ENCODE peak calls at places on chromosomes 3 and 15, in seven cellular contexts. One of them, this sample, is unnamed.

GRCh38 chr15:51380999-51381806 is 39.7 kb downstream of the GLDN start:
- DNase-seq in PC-3: peak; percentile 77
- DNase-seq in HCT116: peak; percentile 61
- DNase-seq in hepatocyte: peak; percentile 87
- DNase-seq in GM23248: peak; percentile 87
- DNase-seq in neural progenitor cell: peak; percentile 87
- DNase-seq in mammary epithelial cell: peak; percentile 61
- DNase-seq in this sample: peak; percentile 45

GRCh38 chr3:135887220-135887619 is 78.3 kb upstream of the PPP2R3A start:
- DNase-seq in hepatocyte: no peak
- DNase-seq in mammary epithelial cell: peak; percentile 93
- DNase-seq in HCT116: peak; percentile 21
- DNase-seq in neural progenitor cell: no peak
- DNase-seq in GM23248: peak; percentile 87
- DNase-seq in PC-3: peak; percentile 67
- DNase-seq in this sample: peak; percentile 54

GRCh38 chr15:89576417-89576773 is 1.1 kb downstream of the TICRR start:
- DNase-seq in GM23248: peak; percentile 45
- DNase-seq in HCT116: no peak
- DNase-seq in hepatocyte: no peak
- DNase-seq in PC-3: no peak
- DNase-seq in mammary epithelial cell: peak; percentile 29
- DNase-seq in neural progenitor cell: no peak
- DNase-seq in this sample: no peak

GRCh38 chr3:45191424-45191823 is 34.7 kb downstream of the TMEM158 start:
- DNase-seq in hepatocyte: no peak
- DNase-seq in mammary epithelial cell: no peak
- DNase-seq in HCT116: no peak
- DNase-seq in GM23248: no peak
- DNase-seq in neural progenitor cell: no peak
- DNase-seq in PC-3: no peak
- DNase-seq in this sample: no peak

GRCh38 chr15:40002295-40002694 is 36.7 kb downstream of the SRP14 start:
- DNase-seq in neural progenitor cell: no peak
- DNase-seq in HCT116: no peak
- DNase-seq in GM23248: peak; percentile 28
- DNase-seq in hepatocyte: peak; percentile 77
- DNase-seq in PC-3: peak; percentile 18
- DNase-seq in mammary epithelial cell: peak; percentile 28
- DNase-seq in this sample: no peak

GRCh38 chr15:59237854-59238252 is 31.2 kb downstream of the LDHAL6B start:
- DNase-seq in mammary epithelial cell: no peak
- DNase-seq in PC-3: no peak
- DNase-seq in neural progenitor cell: no peak
- DNase-seq in HCT116: no peak
- DNase-seq in GM23248: peak; percentile 33
- DNase-seq in hepatocyte: no peak
- DNase-seq in this sample: no peak

GRCh38 chr3:22117751-22118346 is 366.8 kb upstream of the ZNF385D start:
- DNase-seq in hepatocyte: peak; percentile 40
- DNase-seq in HCT116: peak; percentile 6
- DNase-seq in GM23248: peak; percentile 61
- DNase-seq in mammary epithelial cell: peak; percentile 9
- DNase-seq in PC-3: peak; percentile 72
- DNase-seq in neural progenitor cell: peak; percentile 41
- DNase-seq in this sample: no peak

GRCh38 chr15:33160054-33160453 is 34.5 kb downstream of the FMN1 start:
- DNase-seq in mammary epithelial cell: no peak
- DNase-seq in neural progenitor cell: no peak
- DNase-seq in hepatocyte: no peak
- DNase-seq in PC-3: peak; percentile 46
- DNase-seq in GM23248: no peak
- DNase-seq in HCT116: no peak
- DNase-seq in this sample: no peak

GRCh38 chr3:37761583-37761982 is 100.1 kb upstream of the CTDSPL start:
- DNase-seq in mammary epithelial cell: no peak
- DNase-seq in GM23248: no peak
- DNase-seq in hepatocyte: no peak
- DNase-seq in PC-3: no peak
- DNase-seq in neural progenitor cell: no peak
- DNase-seq in HCT116: no peak
- DNase-seq in this sample: no peak
- TF ChIP-seq EZH2 in mammary epithelial cell: no peak
- TF ChIP-seq EZH2 in GM23248: no peak
- TF ChIP-seq EZH2 in hepatocyte: no peak
- TF ChIP-seq EZH2 in PC-3: no peak
- TF ChIP-seq EZH2 in neural progenitor cell: no peak
- TF ChIP-seq EZH2 in HCT116: no peak
- TF ChIP-seq EZH2 in this sample: no peak

DNA sequence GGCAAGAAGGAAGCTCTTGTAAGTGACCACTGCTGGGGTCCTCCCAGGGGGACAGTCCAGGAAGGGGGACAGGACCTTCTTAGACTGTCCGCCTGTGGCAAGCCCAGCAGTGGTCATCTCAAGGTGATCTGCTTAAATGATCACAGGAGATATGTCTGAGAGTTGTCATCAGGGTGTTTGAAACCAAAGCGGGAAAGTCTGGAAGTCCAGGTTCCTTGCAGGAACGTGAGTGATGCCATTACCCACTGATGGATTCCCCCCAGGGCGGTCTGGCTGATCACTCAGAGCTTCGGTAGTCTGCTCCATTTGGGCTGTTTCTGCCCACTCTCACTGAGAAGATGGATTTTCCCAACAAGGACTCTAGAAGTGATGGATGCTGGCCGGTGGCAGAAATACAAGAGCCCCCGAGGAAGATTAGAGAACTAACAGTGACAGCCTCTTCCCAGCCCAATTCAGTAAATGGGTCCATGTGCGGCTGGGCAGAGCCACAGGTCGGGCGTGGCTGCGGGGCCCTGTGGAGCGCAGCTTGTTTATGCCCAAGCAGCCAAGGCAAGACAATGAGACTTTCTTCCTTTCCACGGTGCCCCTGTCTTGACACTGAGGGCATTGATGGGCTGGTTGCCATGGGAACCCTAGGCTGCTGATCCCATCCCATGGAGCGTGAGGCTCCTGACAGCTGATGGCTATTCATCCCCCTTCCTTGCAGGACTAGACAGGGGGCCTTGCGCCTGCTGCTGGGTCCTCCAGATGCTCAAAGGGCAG is 9.5 kb downstream of the PCSK6 start:
- DNase-seq in PC-3: no peak
- DNase-seq in mammary epithelial cell: no peak
- DNase-seq in GM23248: no peak
- DNase-seq in neural progenitor cell: peak; percentile 91
- DNase-seq in HCT116: no peak
- DNase-seq in hepatocyte: no peak
- DNase-seq in this sample: no peak
- H3K4me1 ChIP-seq in PC-3: peaks cover 11% of the 10 kb centered on the region
- H3K4me1 ChIP-seq in mammary epithelial cell: peaks cover 8% of the 10 kb centered on the region
- H3K4me1 ChIP-seq in GM23248: no peaks in the 10 kb centered on the region
- H3K4me1 ChIP-seq in neural progenitor cell: peaks cover 17% of the 10 kb centered on the region
- H3K4me1 ChIP-seq in HCT116: peaks cover 6% of the 10 kb centered on the region
- H3K4me1 ChIP-seq in hepatocyte: peaks cover 27% of the 10 kb centered on the region
- H3K4me1 ChIP-seq in this sample: peaks cover 48% of the 10 kb centered on the region

GRCh38 chr15:81268340-81268739 is 55.6 kb downstream of the STARD5 start:
- DNase-seq in mammary epithelial cell: no peak
- DNase-seq in GM23248: no peak
- DNase-seq in hepatocyte: no peak
- DNase-seq in PC-3: no peak
- DNase-seq in HCT116: no peak
- DNase-seq in neural progenitor cell: no peak
- DNase-seq in this sample: no peak

GRCh38 chr15:81265256-81265943 is 58.5 kb downstream of the STARD5 start:
- DNase-seq in mammary epithelial cell: no peak
- DNase-seq in GM23248: no peak
- DNase-seq in neural progenitor cell: no peak
- DNase-seq in PC-3: no peak
- DNase-seq in HCT116: no peak
- DNase-seq in hepatocyte: no peak
- DNase-seq in this sample: no peak

GRCh38 chr15:81264072-81264857 is 59.7 kb downstream of the STARD5 start:
- DNase-seq in PC-3: no peak
- DNase-seq in mammary epithelial cell: no peak
- DNase-seq in neural progenitor cell: no peak
- DNase-seq in HCT116: no peak
- DNase-seq in GM23248: peak; percentile 42
- DNase-seq in hepatocyte: no peak
- DNase-seq in this sample: no peak

GRCh38 chr15:81263477-81263876 is 60.5 kb downstream of the STARD5 start:
- DNase-seq in GM23248: no peak
- DNase-seq in mammary epithelial cell: no peak
- DNase-seq in HCT116: no peak
- DNase-seq in neural progenitor cell: no peak
- DNase-seq in PC-3: no peak
- DNase-seq in hepatocyte: no peak
- DNase-seq in this sample: no peak

DNA sequence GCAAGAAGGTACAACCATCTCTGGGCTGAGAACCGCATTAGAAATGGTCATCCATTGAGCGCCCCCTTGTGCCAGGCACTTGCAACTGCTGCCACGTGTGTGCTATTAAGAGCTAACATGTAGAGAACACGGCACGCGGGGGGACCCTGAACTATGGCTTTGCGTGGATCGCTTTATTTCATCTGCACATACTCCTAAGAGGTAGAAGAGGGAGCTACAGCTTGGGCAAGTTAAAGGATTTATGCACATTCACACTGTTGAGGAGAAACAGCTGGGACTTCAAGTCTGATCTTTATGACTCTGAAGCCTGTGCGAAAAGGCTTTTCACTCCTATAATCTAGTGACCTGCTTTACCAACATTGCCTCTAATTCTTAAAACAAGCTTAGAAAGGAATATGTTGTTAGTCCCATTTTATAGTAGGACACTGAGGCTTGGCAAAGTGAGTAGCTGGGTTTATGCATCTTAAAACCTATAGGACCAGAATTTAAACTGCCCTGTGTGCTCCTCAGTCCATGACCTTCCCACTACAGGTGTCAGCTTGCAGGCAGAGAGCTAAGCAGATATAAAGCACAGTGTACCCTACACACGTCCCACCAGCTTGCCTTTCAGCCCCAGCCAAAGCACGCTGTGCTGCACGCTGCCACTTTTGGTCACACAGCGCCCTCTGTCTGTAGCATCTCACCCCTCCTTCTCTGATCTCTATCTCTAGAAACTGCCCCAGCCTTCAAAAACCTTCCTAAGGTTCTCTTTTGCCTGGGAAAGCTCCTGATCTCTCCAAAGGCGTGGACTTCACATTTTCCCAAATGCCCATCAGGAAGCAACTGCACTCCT is 57.8 kb downstream of the STARD5 start:
- DNase-seq in hepatocyte: peak; percentile 87
- DNase-seq in mammary epithelial cell: peak; percentile 59
- DNase-seq in HCT116: peak; percentile 74
- DNase-seq in neural progenitor cell: peak; percentile 91
- DNase-seq in GM23248: peak; percentile 90
- DNase-seq in PC-3: peak; percentile 81
- DNase-seq in this sample: peak; percentile 59
- TF ChIP-seq EZH2 in hepatocyte: no peak
- TF ChIP-seq EZH2 in mammary epithelial cell: no peak
- TF ChIP-seq EZH2 in HCT116: no peak
- TF ChIP-seq EZH2 in neural progenitor cell: no peak
- TF ChIP-seq EZH2 in GM23248: no peak
- TF ChIP-seq EZH2 in PC-3: no peak
- TF ChIP-seq EZH2 in this sample: no peak

DNA sequence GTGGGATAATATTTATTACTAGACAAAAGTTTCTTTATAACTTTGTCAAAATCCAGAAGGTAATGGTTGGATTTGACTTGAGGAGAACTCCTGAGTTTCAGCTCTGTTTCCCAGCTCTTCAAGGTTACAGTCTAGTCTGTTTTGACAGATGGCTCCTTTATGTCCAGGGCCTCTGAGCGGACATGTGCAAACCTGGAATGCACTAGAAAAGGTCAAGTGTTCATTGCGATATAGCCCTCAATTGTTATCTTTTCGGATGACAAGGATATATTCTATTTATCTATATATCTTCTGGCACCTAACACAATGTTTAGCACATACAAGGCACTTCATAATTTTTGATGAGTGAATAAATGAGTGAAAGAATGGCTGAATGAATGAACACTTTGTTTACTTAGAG is 513.2 kb upstream of the GOLIM4 start:
- DNase-seq in mammary epithelial cell: no peak
- DNase-seq in HCT116: no peak
- DNase-seq in PC-3: no peak
- DNase-seq in GM23248: no peak
- DNase-seq in hepatocyte: no peak
- DNase-seq in neural progenitor cell: no peak
- DNase-seq in this sample: no peak
- H3K4me1 ChIP-seq in mammary epithelial cell: no peaks in the 10 kb centered on the region
- H3K4me1 ChIP-seq in HCT116: no peaks in the 10 kb centered on the region
- H3K4me1 ChIP-seq in PC-3: no peaks in the 10 kb centered on the region
- H3K4me1 ChIP-seq in GM23248: no peaks in the 10 kb centered on the region
- H3K4me1 ChIP-seq in hepatocyte: no peaks in the 10 kb centered on the region
- H3K4me1 ChIP-seq in neural progenitor cell: peaks cover under 1% of the 10 kb centered on the region
- H3K4me1 ChIP-seq in this sample: no peaks in the 10 kb centered on the region

GRCh38 chr3:96467639-96468038 is 346.8 kb upstream of the EPHA6 start:
- DNase-seq in mammary epithelial cell: no peak
- DNase-seq in PC-3: no peak
- DNase-seq in neural progenitor cell: no peak
- DNase-seq in GM23248: no peak
- DNase-seq in hepatocyte: no peak
- DNase-seq in HCT116: no peak
- DNase-seq in this sample: no peak
- TF ChIP-seq EZH2 in mammary epithelial cell: no peak
- TF ChIP-seq EZH2 in PC-3: no peak
- TF ChIP-seq EZH2 in neural progenitor cell: no peak
- TF ChIP-seq EZH2 in GM23248: no peak
- TF ChIP-seq EZH2 in hepatocyte: no peak
- TF ChIP-seq EZH2 in HCT116: no peak
- TF ChIP-seq EZH2 in this sample: no peak

This sample was measured in PC-9.